ENCODE peak calls at places on chromosomes 3 and 15, in nine cellular contexts. K is fibroblast of lung; W is CD4-positive, CD25-positive, alpha-beta regulatory T cell; O is CD4-positive, alpha-beta memory T cell; J is right atrium auricular region; V is CD4-positive, alpha-beta T cell; Q is right lobe of liver; P is RWPE1; R is MM.1S. D is an unnamed sample.

GRCh38 chr3:64133272-64133671 is 92.0 kb downstream of the PRICKLE2 start:
- DNase-seq in K (no peak), W (no peak), O (no peak), J (no peak), V (no peak), Q (no peak), P (no peak), R (no peak), D (no peak)

GRCh38 chr3:141366285-141367037 is 1.8 kb upstream of the ZBTB38 start:
- DNase-seq in K (peak), W (no peak), O (no peak), J (peak), V (no peak), Q (no peak), P (peak), R (peak), D (no peak)

GRCh38 chr15:96494530-96494929 is 164.0 kb downstream of the NR2F2 start:
- DNase-seq in K (no peak), W (no peak), O (no peak), J (no peak), V (no peak), Q (no peak), P (no peak), R (no peak), D (no peak)

GRCh38 chr15:61393949-61394348 is 164.8 kb upstream of the RORA start:
- DNase-seq in K (peak), W (no peak), O (no peak), J (no peak), V (no peak), Q (no peak), P (no peak), R (peak), D (no peak)

GRCh38 chr15:59138243-59138642 is 33.3 kb downstream of the CCNB2 start:
- DNase-seq in K (peak), W (peak), O (peak), J (no peak), V (peak), Q (peak), P (no peak), R (peak), D (peak)

GRCh38 chr3:64686446-64686908 is 1.3 kb downstream of the ADAMTS9 start:
- DNase-seq in K (no peak), W (no peak), O (no peak), J (peak), V (no peak), Q (no peak), P (no peak), R (peak), D (no peak)

GRCh38 chr15:101029971-101030661 is 111.0 kb downstream of the LRRK1 start:
- DNase-seq in K (no peak), W (no peak), O (no peak), J (peak), V (no peak), Q (peak), P (no peak), R (no peak), D (peak)

GRCh38 chr3:45055032-45055410 is 28.9 kb downstream of the CLEC3B start:
- DNase-seq in K (peak), W (no peak), O (no peak), J (no peak), V (no peak), Q (no peak), P (peak), R (no peak), D (no peak)

GRCh38 chr3:61612211-61612995 is 51.0 kb downstream of the PTPRG start:
- DNase-seq in K (peak), W (no peak), O (no peak), J (no peak), V (no peak), Q (peak), P (no peak), R (no peak), D (no peak)

GRCh38 chr3:53045107-53045783 is 628 bp downstream of the SFMBT1 start:
- DNase-seq in K (peak), W (peak), O (peak), J (no peak), V (peak), Q (peak), P (peak), R (peak), D (peak)

GRCh38 chr3:4996771-4997291 is 17.6 kb downstream of the BHLHE40 start:
- DNase-seq in K (no peak), W (no peak), O (no peak), J (peak), V (no peak), Q (no peak), P (no peak), R (no peak), D (no peak)

GRCh38 chr3:167989066-167989465 is 106.7 kb downstream of the GOLIM4 start:
- DNase-seq in K (no peak), W (no peak), O (no peak), J (no peak), V (no peak), Q (no peak), P (no peak), R (no peak), D (no peak)

GRCh38 chr3:141485578-141486415 is 1.0 kb upstream of the RASA2 start:
- DNase-seq in K (peak), W (no peak), O (no peak), J (no peak), V (no peak), Q (no peak), P (peak), R (no peak), D (peak)

GRCh38 chr3:40588406-40588805 is 63.6 kb downstream of the ZNF621 start:
- DNase-seq in K (no peak), W (no peak), O (no peak), J (no peak), V (no peak), Q (no peak), P (peak), R (no peak), D (no peak)

GRCh38 chr3:122946185-122946584 is 81.4 kb downstream of the SEMA5B start:
- DNase-seq in K (no peak), W (no peak), O (no peak), J (no peak), V (no peak), Q (no peak), P (no peak), R (no peak), D (no peak)

GRCh38 chr3:52892290-52892624 is 5.1 kb downstream of the STIMATE start:
- DNase-seq in K (no peak), W (no peak), O (no peak), J (no peak), V (no peak), Q (peak), P (no peak), R (no peak), D (no peak)

GRCh38 chr15:25716414-25717102 is 146.6 kb downstream of the ATP10A start:
- DNase-seq in K (no peak), W (no peak), O (no peak), J (no peak), V (no peak), Q (no peak), P (no peak), R (no peak), D (no peak)

GRCh38 chr15:69277316-69277715 is 21.4 kb upstream of the PAQR5 start:
- DNase-seq in K (no peak), W (no peak), O (no peak), J (no peak), V (no peak), Q (no peak), P (no peak), R (no peak), D (no peak)

GRCh38 chr15:38320181-38320580 is 67.5 kb downstream of the SPRED1 start:
- DNase-seq in K (peak), W (no peak), O (no peak), J (no peak), V (no peak), Q (no peak), P (no peak), R (no peak), D (no peak)

GRCh38 chr3:192851821-192852352 is 65.8 kb downstream of the MB21D2 start:
- DNase-seq in K (peak), W (no peak), O (no peak), J (peak), V (no peak), Q (peak), P (peak), R (no peak), D (peak)

GRCh38 chr15:89483079-89483478 is 13.3 kb downstream of the RHCG start:
- DNase-seq in K (no peak), W (no peak), O (no peak), J (no peak), V (no peak), Q (peak), P (no peak), R (no peak), D (peak)

GRCh38 chr15:72233759-72234158 is 2.8 kb upstream of the PKM start:
- DNase-seq in K (no peak), W (no peak), O (no peak), J (no peak), V (no peak), Q (no peak), P (no peak), R (no peak), D (no peak)

GRCh38 chr3:183548262-183548769 is 7.2 kb downstream of the KLHL6 start:
- DNase-seq in K (peak), W (no peak), O (no peak), J (no peak), V (no peak), Q (no peak), P (peak), R (no peak), D (no peak)

GRCh38 chr3:127052121-127052561 is 69.2 kb downstream of the PLXNA1 start:
- DNase-seq in K (no peak), W (no peak), O (no peak), J (peak), V (no peak), Q (peak), P (no peak), R (no peak), D (no peak)

GRCh38 chr3:60240558-60240957 is 1010.7 kb downstream of the FHIT start:
- DNase-seq in K (no peak), W (no peak), O (no peak), J (no peak), V (no peak), Q (no peak), P (no peak), R (no peak), D (no peak)

GRCh38 chr15:90915808-90916440 is 12.8 kb downstream of the MAN2A2 start:
- DNase-seq in K (peak), W (no peak), O (no peak), J (peak), V (no peak), Q (peak), P (no peak), R (no peak), D (peak)

GRCh38 chr3:56135941-56136340 is 332.3 kb downstream of the ERC2 start:
- DNase-seq in K (peak), W (no peak), O (no peak), J (no peak), V (no peak), Q (no peak), P (no peak), R (no peak), D (no peak)

GRCh38 chr3:56132762-56133161 is 335.5 kb downstream of the ERC2 start:
- DNase-seq in K (no peak), W (no peak), O (no peak), J (no peak), V (no peak), Q (no peak), P (no peak), R (no peak), D (no peak)

GRCh38 chr3:56131976-56132590 is 336.2 kb downstream of the ERC2 start:
- DNase-seq in K (peak), W (no peak), O (no peak), J (no peak), V (no peak), Q (no peak), P (peak), R (no peak), D (no peak)

GRCh38 chr3:56136514-56136913 is 331.8 kb downstream of the ERC2 start:
- DNase-seq in K (no peak), W (no peak), O (no peak), J (no peak), V (no peak), Q (no peak), P (no peak), R (no peak), D (no peak)

GRCh38 chr3:56133423-56133822 is 334.8 kb downstream of the ERC2 start:
- DNase-seq in K (peak), W (no peak), O (no peak), J (no peak), V (no peak), Q (no peak), P (peak), R (no peak), D (no peak)
- H3K27ac ChIP-seq in K (no peak), W (no peak), O (no peak), J (no peak), V (no peak), Q (no peak), P (peak), R (no peak), D (no peak)

DNA sequence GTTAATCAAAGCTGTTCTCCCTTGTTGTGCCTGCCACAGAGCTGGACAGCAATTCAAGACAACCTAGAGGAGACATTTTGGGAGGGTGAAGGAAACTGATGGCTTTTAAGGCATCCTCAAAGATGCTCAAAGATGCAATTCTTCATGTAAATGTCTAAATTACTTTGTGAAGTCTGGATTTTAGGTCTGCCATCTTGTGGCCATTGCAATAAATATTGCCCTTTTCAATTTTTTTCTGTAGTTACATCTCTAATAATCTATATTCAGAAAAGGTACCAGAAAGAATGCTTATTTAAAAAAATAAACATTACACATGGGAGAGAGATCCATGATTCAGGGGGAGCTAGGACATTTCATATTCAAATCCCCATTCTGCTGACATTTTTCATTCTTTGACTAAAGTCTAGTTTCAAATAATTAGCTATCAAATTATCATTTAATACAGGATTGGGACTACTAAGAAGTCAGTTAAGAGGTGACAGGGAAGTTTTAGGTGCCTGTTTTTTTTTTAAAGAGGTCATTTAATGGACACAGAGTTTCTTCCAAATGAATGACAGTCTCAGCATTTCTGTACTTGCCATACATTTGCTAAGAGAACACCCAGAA is 259.8 kb upstream of the WNT5A start:
- DNase-seq in K (peak), W (no peak), O (no peak), J (no peak), V (no peak), Q (no peak), P (peak), R (peak), D (no peak)
- H3K27ac ChIP-seq in K (no peak), W (no peak), O (no peak), J (no peak), V (no peak), Q (no peak), P (no peak), R (no peak), D (no peak)

DNA sequence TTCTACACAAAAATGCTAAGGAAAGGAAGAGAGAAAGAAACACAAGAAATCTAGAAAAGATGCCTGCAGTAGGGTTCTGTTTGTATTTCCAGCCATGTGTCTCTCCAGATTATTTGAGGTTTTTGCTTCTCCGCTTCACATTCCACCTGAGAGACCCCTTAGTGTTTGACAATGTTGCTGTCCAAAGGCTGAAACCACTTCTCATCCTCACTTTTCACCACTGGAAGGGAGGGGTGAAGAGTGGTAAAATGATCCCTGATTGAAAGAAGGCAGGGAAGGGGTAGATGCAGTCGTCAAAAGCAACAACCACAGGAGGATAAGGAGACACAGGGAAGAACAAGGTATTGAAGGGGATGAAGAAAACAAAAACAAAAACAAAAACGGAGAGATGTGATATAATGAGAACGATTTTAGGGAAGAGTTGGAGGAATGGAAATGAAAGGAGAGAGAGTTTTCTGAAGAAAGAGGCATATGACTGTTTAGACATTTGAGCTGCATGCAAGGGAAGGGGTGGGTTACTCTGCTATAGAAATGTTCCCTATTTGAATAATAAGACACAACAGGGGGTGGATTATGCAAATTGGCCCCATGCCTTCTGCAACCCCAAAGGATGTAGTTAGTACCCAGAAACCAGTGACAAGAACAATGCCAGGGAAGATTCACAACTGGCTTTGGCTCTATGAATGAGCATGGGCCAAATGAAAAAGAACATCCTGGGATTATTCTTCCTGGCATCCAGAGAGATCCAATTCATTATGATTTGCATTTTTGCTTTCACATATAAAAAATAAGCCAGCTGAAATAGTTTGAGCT is 235.9 kb downstream of the GAP43 start:
- DNase-seq in K (no peak), W (no peak), O (no peak), J (no peak), V (no peak), Q (no peak), P (no peak), R (no peak), D (no peak)
- H3K27ac ChIP-seq in K (no peak), W (no peak), O (no peak), J (no peak), V (no peak), Q (no peak), P (no peak), R (no peak), D (no peak)

GRCh38 chr3:159763466-159764210 is 225.0 kb upstream of the IL12A start:
- DNase-seq in K (peak), W (no peak), O (no peak), J (peak), V (no peak), Q (peak), P (peak), R (peak), D (no peak)
- H3K27ac ChIP-seq in K (peak), W (no peak), O (no peak), J (peak), V (no peak), Q (peak), P (peak), R (no peak), D (peak)

GRCh38 chr3:179348325-179349013 is 960 bp downstream of the MFN1 start:
- DNase-seq in K (no peak), W (no peak), O (no peak), J (no peak), V (no peak), Q (no peak), P (no peak), R (no peak), D (no peak)
- H3K27ac ChIP-seq in K (peak), W (peak), O (peak), J (peak), V (no peak), Q (no peak), P (peak), R (peak), D (peak)

DNA sequence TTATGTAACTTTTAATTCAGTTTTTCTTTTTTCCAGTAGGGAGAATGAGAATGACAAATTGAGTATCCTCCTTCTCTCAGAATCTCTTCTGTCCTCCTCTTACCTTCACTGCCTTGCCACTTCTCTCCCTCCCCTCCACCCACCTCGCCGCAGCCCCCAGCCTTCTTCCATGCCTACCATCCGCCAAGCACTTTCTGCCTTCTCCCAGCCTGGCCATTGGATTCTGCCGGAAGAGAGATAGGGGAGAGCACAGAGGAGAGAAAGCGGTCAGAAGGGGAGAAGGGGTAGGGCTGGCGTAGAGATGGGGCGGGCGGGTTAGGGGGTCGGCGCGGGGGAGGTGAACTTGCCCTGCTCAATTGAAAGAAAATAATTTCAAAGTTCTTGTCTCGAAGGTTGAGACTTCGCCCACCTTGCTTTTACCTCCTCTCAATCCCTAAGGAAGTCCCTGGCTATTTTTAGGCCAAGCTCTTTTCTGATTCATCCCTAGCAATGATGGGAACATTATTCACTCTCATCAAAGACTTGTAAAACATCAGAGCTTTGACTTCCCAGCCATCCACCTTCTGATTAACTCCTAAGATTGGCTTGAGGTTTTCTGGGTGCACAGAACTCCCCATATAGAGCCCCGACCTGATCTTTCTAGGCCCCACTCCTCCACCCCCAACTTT is 802 bp downstream of the C3orf52 start:
- DNase-seq in K (no peak), W (no peak), O (no peak), J (no peak), V (no peak), Q (no peak), P (peak), R (no peak), D (no peak)
- H3K27ac ChIP-seq in K (peak), W (no peak), O (no peak), J (peak), V (no peak), Q (no peak), P (peak), R (peak), D (peak)

GRCh38 chr15:77173487-77173886 is 102.6 kb upstream of the TSPAN3 start:
- DNase-seq in K (no peak), W (no peak), O (no peak), J (no peak), V (no peak), Q (no peak), P (no peak), R (no peak), D (no peak)
- H3K27ac ChIP-seq in K (no peak), W (no peak), O (no peak), J (no peak), V (no peak), Q (no peak), P (no peak), R (no peak), D (no peak)

D was measured in Peyer's patch.